ENCODE peak calls at places on chromosomes 12 and 14, in six cellular contexts. M is GM12878, B is HepG2, T is K562, I is GM12892, R is H1. E is an unnamed sample.

GRCh38 chr14:65354715-65355114 is 57.8 kb upstream of the FUT8 start:
- DNase-seq in R (no peak), T (no peak), B (no peak), M (no peak), I (no peak), E (no peak)

GRCh38 chr14:76450476-76450875 is 74.5 kb downstream of the ESRRB start:
- DNase-seq in M (no peak), R (no peak), T (no peak), I (no peak), B (no peak), E (no peak)

GRCh38 chr12:130161261-130162231 is 718 bp upstream of the FZD10 start:
- DNase-seq in R (peak), T (no peak), M (no peak), B (no peak), I (no peak), E (no peak)

GRCh38 chr12:119659289-119659897 is 8.5 kb upstream of the PRKAB1 start:
- DNase-seq in T (peak), I (no peak), M (no peak), B (peak), R (no peak), E (peak)

GRCh38 chr12:104596128-104596799 is 139.5 kb downstream of the CHST11 start:
- DNase-seq in B (no peak), I (no peak), R (no peak), T (no peak), M (no peak), E (no peak)

GRCh38 chr12:119222222-119222951 is 43.7 kb downstream of the HSPB8 start:
- DNase-seq in I (no peak), T (no peak), M (no peak), R (no peak), B (no peak), E (no peak)

GRCh38 chr12:54859502-54859901 is 5.2 kb downstream of the MUCL1 start:
- DNase-seq in M (no peak), R (no peak), I (no peak), T (no peak), B (no peak), E (no peak)

GRCh38 chr12:96635844-96636243 is 146.5 kb downstream of the CFAP54 start:
- DNase-seq in B (no peak), R (no peak), I (no peak), M (no peak), T (no peak), E (no peak)

GRCh38 chr14:23443411-23443812 is 8.0 kb upstream of the MYH7 start:
- DNase-seq in T (no peak), R (no peak), B (no peak), M (no peak), I (no peak), E (no peak)

GRCh38 chr12:65891987-65892481 is 67.8 kb downstream of the HMGA2 start:
- DNase-seq in R (no peak), T (no peak), B (no peak), I (no peak), M (no peak), E (no peak)

GRCh38 chr12:6234906-6235305 is 34.7 kb downstream of the CD9 start:
- DNase-seq in I (no peak), T (no peak), R (no peak), M (no peak), B (no peak), E (no peak)

GRCh38 chr14:92728781-92729364 is 19.6 kb downstream of the LGMN start:
- DNase-seq in T (peak), M (no peak), I (no peak), R (no peak), B (no peak), E (no peak)

GRCh38 chr14:72516936-72517408 is 376.9 kb downstream of the DPF3 start:
- DNase-seq in R (peak), M (peak), I (no peak), B (peak), T (peak), E (no peak)
- TF ChIP-seq TAF1 in R (no peak), M (no peak), I (no peak), B (no peak), T (no peak), E (no peak)

GRCh38 chr14:81400202-81400678 is at the start of gene STON2:
- DNase-seq in T (peak), R (no peak), I (no peak), M (no peak), B (no peak), E (no peak)
- TF ChIP-seq POLR2A in T (no peak), R (no peak), I (no peak), M (no peak), B (no peak), E (no peak)

GRCh38 chr14:54625158-54625557 is 58.2 kb downstream of the SAMD4A start:
- DNase-seq in I (no peak), R (no peak), T (no peak), M (no peak), B (no peak), E (no peak)

GRCh38 chr14:54621686-54622085 is 54.8 kb downstream of the SAMD4A start:
- DNase-seq in R (no peak), B (no peak), T (no peak), I (no peak), M (no peak), E (no peak)

GRCh38 chr14:54623279-54624004 is 56.5 kb downstream of the SAMD4A start:
- DNase-seq in I (no peak), M (no peak), T (no peak), B (no peak), R (no peak), E (no peak)

GRCh38 chr14:54617467-54617866 is 50.5 kb downstream of the SAMD4A start:
- DNase-seq in I (no peak), R (no peak), T (no peak), B (no peak), M (no peak), E (no peak)

DNA sequence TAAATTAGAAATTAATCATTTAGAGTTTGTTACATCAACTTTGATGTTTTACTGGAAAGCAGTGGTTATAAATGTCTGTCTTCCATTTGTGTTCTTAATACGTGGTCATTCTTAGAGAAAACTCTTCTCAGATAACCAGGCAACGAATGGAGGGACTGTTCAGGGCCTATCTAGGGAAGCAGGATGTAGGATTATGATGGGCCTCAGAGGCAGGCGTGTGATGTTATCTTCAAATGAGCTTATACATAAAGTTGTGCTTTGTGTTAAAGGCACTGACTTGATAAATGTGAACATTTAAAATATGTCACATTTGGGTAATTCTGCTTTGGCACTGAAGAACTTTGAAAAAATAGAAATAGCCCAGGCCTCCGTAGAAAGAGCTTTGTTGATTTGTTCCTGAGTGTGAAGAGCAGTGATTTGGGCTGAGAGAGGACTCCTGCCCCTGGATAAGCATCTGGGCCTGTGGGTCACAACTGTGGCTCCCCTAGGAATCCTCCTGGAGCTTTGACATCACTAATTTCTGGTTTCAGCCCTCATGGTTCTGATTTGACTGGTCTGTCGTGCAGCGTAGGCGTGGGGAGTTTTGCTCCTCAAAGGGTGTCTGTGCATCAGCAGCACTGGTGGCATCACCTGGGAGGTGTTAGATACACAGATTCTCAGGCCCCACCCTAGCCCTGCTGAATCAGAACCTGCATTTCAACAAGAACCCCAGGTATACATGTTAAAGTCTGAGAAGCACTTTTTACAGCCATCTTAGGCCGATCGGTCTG is 55.4 kb downstream of the SAMD4A start:
- DNase-seq in T (peak), R (no peak), M (peak), B (no peak), I (peak), E (no peak)
- TF ChIP-seq POLR2AphosphoS5 in T (no peak), R (no peak), M (no peak), B (no peak), I (no peak), E (no peak)

GRCh38 chr14:75185251-75186040 is 9.0 kb upstream of the TMED10 start:
- DNase-seq in M (no peak), T (no peak), I (no peak), B (no peak), R (no peak), E (no peak)

GRCh38 chr14:75186953-75187352 is 10.5 kb upstream of the TMED10 start:
- DNase-seq in I (no peak), B (no peak), R (no peak), M (no peak), T (no peak), E (no peak)

GRCh38 chr14:75191100-75191499 is 14.7 kb upstream of the TMED10 start:
- DNase-seq in B (no peak), T (no peak), I (no peak), R (no peak), M (no peak), E (no peak)

GRCh38 chr14:75190023-75190422 is 13.6 kb upstream of the TMED10 start:
- DNase-seq in R (no peak), I (no peak), T (no peak), M (no peak), B (no peak), E (no peak)

DNA sequence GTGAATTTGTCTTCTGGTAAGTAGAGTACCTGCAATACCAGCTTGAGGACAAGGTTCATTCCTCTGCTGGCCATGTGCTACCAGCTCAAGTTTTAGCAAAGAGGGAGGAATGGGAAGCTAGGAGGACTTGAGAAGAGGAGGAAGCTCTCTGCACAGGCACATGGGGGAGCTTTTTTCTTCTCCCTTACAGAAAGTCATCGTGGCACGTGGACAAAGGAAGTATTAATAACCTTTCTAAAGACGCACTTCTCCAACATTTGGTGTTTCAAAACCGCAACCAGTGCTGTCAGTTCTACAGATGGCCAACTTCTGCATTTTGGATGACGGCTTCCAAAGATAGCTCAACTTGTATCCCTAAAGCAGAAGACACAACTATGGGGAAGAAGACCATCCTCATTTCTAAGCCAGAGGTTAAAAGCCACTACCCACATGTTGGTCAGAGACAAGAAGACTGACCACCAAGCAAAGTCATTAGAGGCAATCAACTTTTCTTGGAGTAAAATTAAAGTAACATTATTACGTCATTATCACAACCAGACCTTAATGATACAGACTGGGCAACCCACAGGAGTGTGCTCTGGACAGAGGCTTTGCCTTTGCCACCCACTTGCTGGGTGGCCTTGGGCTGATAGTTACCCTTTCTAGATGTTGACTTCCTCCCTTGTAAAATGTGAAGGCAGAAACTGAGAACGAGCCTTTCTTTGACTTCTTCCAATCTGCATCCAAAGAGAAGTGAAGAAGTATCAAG is 12.3 kb upstream of the TMED10 start:
- DNase-seq in I (no peak), T (no peak), M (peak), R (no peak), B (no peak), E (no peak)
- TF ChIP-seq TAF1 in I (no peak), T (no peak), M (no peak), R (no peak), B (no peak), E (no peak)

GRCh38 chr12:4276524-4277204 is 3.1 kb downstream of the CCND2 start:
- DNase-seq in B (peak), R (peak), I (peak), M (peak), T (peak), E (peak)
- TF ChIP-seq POLR2A in B (no peak), R (peak), I (peak), M (peak), T (no peak), E (peak)

DNA sequence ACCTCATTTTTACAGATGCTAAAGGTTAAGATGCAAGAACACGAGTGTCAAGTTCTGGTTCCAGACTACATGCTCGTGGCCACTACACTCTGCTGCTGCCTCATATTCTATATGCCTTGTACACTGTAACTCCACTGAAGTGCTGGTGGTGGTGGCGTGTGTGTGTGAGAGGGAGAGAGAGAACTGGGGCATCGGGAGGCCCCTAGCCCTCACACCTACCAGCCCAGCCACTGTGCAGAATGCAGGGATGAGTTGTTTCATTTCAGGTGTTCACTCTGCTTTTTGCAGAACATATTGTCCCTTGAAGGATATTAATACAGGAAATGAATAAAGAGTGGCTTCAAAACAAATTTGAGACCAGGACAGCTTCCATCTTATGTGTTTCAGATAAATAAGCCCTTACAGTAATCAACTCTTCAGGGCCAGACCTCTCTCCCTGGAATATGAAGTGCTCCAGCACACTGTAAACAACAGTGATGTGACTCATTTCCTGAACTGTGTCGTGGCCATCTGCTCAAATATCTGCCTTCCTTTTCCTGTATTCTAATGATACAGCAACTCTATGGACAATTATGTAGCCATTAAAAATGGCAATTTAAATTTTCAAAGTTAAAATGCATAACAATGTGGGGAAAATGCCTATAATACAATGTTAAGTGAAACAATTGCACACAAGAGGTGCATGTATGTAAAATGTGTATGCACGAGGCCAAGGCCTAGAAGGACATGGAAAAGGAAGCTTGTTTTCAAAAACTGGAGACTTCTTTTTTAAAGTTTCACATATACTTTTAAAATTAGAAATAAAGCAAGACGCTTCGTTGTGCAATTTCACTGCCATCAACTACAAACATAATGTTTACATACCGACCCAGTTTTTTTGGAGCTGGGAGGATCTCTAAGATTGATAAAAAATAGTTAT is 215.4 kb downstream of the PELI2 start:
- DNase-seq in T (peak), B (peak), M (no peak), R (no peak), I (no peak), E (no peak)
- TF ChIP-seq POLR2AphosphoS5 in T (no peak), B (no peak), M (no peak), R (no peak), I (no peak), E (no peak)

GRCh38 chr14:103749452-103749851 is 33.8 kb downstream of the ZFYVE21 start:
- DNase-seq in M (no peak), I (no peak), R (no peak), B (no peak), T (no peak), E (no peak)
- TF ChIP-seq TAF1 in M (no peak), I (no peak), R (no peak), B (no peak), T (no peak), E (no peak)

DNA sequence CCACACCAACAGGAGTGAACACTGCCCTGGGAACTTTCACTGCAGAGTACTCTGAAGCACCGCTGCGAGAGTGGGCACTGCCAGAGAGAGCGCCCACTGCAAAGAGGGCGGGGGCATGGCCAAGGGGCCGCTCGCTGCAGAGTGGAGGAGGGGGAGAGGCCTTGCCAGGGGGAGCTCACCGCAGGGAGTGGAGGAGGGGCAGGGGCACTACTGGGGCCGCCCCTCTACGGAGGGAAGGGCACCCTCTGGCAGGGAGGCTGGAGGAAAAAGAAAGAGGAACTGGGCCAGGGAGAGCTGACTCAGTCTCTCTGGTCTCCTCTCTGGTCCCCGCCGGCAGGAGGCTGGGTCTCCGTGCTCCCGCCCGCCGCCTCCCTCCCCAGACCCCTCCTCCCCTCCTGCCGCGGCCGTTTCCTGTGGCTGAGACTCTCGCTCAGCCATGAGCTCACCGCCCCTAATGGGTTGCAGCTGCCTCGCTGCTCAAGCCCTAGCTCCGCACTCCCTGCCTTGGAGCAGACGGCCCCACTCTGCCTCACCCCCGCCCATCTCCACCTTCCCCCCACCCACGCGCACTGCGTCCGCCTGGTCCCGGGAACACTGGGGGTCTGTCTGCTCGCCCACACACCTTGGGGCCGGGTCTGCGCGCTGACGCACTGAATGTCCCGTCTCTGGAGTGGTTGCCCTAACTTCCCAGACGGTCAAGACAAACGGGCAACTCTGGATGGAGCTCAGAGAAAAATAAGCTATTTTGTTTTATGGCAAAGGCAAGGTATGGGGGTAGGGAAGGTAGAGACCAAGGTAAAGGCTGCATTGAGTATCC is 1.3 kb downstream of the ARHGEF40 start:
- DNase-seq in B (peak), M (peak), R (no peak), I (peak), T (peak), E (peak)
- TF ChIP-seq POLR2A in B (no peak), M (no peak), R (peak), I (no peak), T (no peak), E (no peak)

GRCh38 chr12:124637586-124637985 is 70.2 kb upstream of the NCOR2 start:
- DNase-seq in I (no peak), T (no peak), M (no peak), R (no peak), B (no peak), E (no peak)
- TF ChIP-seq POLR2AphosphoS5 in I (no peak), T (no peak), M (no peak), R (no peak), B (no peak), E (no peak)